ENCODE peak calls at places on chromosomes 2 and 18, in seven cellular contexts. A, W, X, R, J, Z and Y are unnamed samples.

GRCh38 chr2:86622878-86623548 is 652 bp downstream of the RNF103 start:
- DNase-seq in A (peak; percentile 56), W (peak; percentile 94), X (peak; percentile 39), R (peak; percentile 93), J (peak; percentile 83), Z (peak; percentile 74), Y (peak; percentile 38)

GRCh38 chr2:233830111-233830760 is 24.1 kb downstream of the HJURP start:
- DNase-seq in A (no peak), W (no peak), X (no peak), R (peak; percentile 42), J (no peak), Z (peak; percentile 47), Y (no peak)

GRCh38 chr2:161578998-161579397 is 45.2 kb upstream of the SLC4A10 start:
- DNase-seq in A (no peak), W (no peak), X (no peak), R (no peak), J (no peak), Z (no peak), Y (no peak)

GRCh38 chr18:49813321-49814146 is at the start of gene ACAA2:
- DNase-seq in A (peak; percentile 86), W (peak; percentile 98), X (peak; percentile 85), R (peak; percentile 96), J (peak; percentile 95), Z (peak; percentile 95), Y (peak; percentile 94)

GRCh38 chr2:219269362-219270054 is 9.7 kb upstream of the DNAJB2 start:
- DNase-seq in A (peak; percentile 84), W (no peak), X (no peak), R (peak; percentile 77), J (peak; percentile 89), Z (no peak), Y (peak; percentile 22)

GRCh38 chr2:53652131-53652530 is 115.5 kb upstream of the CHAC2 start:
- DNase-seq in A (no peak), W (no peak), X (no peak), R (no peak), J (no peak), Z (no peak), Y (no peak)

GRCh38 chr2:132573444-132574007 is 96.5 kb downstream of the LYPD1 start:
- DNase-seq in A (no peak), W (no peak), X (no peak), R (no peak), J (no peak), Z (no peak), Y (no peak)

GRCh38 chr2:45089554-45090261 is 80.5 kb upstream of the SIX2 start:
- DNase-seq in A (no peak), W (no peak), X (no peak), R (no peak), J (no peak), Z (no peak), Y (no peak)

GRCh38 chr2:17877811-17878221 is 651 bp upstream of the KCNS3 start:
- DNase-seq in A (peak; percentile 21), W (no peak), X (no peak), R (no peak), J (no peak), Z (no peak), Y (no peak)

DNA sequence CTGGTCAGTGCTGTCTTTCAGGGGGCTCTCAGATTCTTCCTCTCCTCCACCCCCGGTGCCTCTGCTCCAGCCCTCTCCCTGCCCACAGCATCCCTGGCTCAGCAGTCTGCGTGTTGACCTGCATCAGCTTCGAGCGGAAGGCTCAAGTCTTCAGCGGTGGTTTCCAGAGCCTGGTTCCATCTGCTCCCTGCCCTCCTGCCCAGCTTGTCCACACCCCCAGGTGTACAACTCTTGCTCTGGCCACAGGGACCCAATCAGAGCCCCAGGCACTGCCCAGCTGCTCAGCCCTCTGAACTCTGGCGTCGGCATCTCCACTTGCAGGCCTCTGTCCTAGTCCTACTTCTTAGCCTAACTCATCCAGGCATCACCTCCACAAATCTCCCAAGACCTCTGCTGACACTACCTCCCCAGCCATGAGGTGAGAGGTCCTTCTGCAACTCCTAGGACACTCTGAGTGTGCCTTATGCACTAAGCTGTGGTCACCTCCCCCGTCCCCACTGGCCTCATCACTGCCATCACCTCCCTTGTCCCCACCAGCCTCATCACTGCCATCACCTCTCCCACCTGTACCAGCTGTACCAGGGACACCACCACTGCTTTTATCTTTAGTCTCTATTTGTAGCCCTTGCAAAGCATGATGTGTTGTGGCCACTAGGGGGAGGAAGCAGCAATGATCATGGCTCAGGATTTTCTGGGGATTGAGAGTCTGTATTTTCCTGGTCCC is 60.9 kb downstream of the EDAR start:
- DNase-seq in A (peak; percentile 30), W (no peak), X (no peak), R (peak; percentile 50), J (no peak), Z (peak; percentile 46), Y (no peak)
- H3K27ac ChIP-seq in A (no peak overlapping the region), W (no peak overlapping the region), X (no peak overlapping the region), R (no peak overlapping the region), J (no peak overlapping the region), Z (no peak overlapping the region), Y (no peak overlapping the region)

GRCh38 chr2:24360050-24360962 is at the start of gene ITSN2:
- DNase-seq in A (peak; percentile 83), W (peak; percentile 96), X (peak; percentile 59), R (peak; percentile 98), J (peak; percentile 89), Z (peak; percentile 88), Y (peak; percentile 71)
- TF ChIP-seq POLR2A in A (peak; percentile 92), W (peak; percentile 91), X (peak; percentile 60), R (no peak), J (peak; percentile 76), Z (no peak), Y (peak; percentile 56)

GRCh38 chr2:152406119-152406835 is 71.3 kb downstream of the FMNL2 start:
- DNase-seq in A (no peak), W (no peak), X (no peak), R (no peak), J (no peak), Z (no peak), Y (no peak)
- H3K4me1 ChIP-seq in A (peaks cover 84% of the 10 kb centered on the region), W (peaks cover 64% of the 10 kb centered on the region), X (no peaks in the 10 kb centered on the region), R (peaks cover 51% of the 10 kb centered on the region), J (no peaks in the 10 kb centered on the region), Z (peaks cover 42% of the 10 kb centered on the region), Y (peaks cover 17% of the 10 kb centered on the region)

DNA sequence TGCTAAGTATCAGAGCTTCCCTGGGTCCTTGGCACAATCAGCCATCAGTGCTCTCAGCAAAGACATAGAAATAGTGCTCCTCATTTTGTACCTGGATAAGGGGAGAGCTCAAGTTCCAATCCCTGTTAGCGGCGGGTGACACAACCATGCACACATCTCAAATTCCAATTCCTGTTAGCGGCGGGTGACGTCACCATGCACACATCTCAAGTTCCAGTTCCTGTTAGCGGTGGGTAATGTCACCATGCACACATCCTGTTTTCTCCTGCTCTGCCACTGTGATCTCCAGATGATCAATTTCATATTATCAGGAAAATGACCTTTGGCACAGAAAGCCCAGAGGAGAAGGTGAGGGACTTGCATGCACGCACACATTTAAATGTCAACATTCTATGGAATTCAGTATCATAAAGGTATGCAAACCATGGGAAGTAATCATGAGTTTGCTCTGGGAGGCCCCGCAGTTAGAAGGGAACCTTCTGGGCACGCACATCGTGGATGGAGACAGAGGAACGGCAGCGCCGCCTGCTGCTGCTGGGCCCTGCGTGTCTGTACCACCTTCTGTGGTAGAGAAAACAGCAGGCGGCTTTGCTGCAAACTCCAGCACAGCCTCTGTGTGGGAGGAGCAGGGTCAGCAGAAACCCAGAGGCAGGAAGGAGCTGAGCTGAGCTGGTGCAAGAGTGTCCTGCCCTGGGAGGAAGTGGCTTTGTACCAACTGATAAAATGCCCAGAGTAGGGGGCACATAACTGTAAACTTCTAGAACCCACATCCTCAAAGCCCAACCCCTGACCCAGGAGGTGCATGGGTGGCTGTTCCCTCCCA is 77.8 kb downstream of the MBP start:
- DNase-seq in A (peak; percentile 61), W (peak; percentile 93), X (peak; percentile 75), R (peak; percentile 97), J (peak; percentile 77), Z (peak; percentile 90), Y (peak; percentile 89)
- H3K27ac ChIP-seq in A (no peak overlapping the region), W (peak overlapping the region; percentile 96), X (peak overlapping the region; percentile 74), R (peak overlapping the region; percentile 96), J (peak overlapping the region; percentile 94), Z (peak overlapping the region; percentile 57), Y (peak overlapping the region; percentile 32)

DNA sequence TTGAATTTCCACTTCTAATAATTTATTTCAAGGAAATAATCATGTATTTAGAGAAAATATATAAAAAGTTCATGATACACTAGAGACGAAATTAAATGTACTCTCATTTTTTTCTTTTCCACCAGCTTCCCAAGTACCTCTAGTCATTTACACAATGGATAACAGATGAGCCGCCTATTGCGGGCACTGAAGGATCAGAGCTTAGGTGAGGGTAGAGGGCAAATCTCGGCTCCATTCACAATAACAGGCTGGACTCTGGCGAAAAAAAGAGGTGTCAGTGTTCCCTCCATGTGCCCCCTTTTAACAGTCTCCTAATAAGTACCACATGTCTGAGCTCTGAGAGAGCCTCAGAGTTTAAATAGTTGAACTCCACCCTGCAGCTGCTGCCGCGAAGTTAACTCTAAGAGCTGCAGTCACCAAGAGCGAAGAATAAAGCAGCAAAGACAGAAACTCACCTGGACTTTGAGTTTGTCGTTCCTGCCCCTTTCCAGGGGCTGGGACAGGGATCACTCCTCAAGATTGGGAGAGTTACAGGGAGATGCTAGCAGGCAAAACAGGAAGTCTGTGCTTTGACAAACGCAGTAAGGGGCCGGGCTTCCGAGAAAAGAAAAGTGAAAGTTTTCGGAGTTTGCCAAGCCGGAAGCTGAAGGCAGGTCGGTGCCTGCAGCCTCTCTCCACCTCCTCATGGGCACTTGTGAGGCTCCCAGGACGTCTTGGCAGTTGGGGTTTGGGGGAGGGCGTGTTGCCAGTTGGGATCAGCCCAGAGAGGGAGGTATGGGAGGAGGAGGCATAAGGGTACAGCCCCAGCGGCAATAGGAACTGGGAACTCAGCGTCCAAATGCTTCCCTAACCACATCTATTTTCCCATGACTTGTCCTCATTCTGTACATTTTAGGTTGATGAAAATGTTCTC is at the start of gene SP110:
- DNase-seq in A (peak; percentile 88), W (no peak), X (peak; percentile 74), R (peak; percentile 93), J (peak; percentile 88), Z (peak; percentile 89), Y (peak; percentile 79)
- TF ChIP-seq POLR2A in A (peak; percentile 63), W (peak; percentile 63), X (no peak), R (no peak), J (no peak), Z (no peak), Y (no peak)

DNA sequence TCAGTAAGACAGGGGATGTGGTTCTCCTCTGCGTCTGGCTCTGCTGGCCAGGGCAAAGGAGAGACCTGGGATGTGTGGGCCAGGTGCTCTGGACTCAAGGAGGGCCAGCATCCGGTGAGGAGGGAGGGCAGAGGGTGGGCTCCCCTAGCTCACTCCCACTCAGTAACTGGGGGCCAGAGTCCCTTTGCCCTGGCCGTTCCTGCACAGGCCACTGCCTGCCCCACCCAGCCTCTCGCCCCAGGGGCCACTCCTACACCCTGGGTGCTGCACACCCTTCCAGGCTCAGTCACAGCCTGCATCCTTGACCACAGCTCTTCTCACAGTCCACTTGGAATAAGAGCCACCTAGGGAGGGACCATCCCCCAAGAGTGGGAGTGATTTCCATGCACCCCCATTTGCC is 41.0 kb downstream of the SNED1 start:
- DNase-seq in A (no peak), W (no peak), X (no peak), R (no peak), J (no peak), Z (peak; percentile 40), Y (no peak)
- H3K4me1 ChIP-seq in A (peaks cover 10% of the 10 kb centered on the region), W (peaks cover 24% of the 10 kb centered on the region), X (no peaks in the 10 kb centered on the region), R (peaks cover 35% of the 10 kb centered on the region), J (no peaks in the 10 kb centered on the region), Z (peaks cover 15% of the 10 kb centered on the region), Y (no peaks in the 10 kb centered on the region)